ENCODE peak calls at places on chromosomes 2 and 18, in seven cellular contexts. B is effector memory CD4-positive, alpha-beta T cell; O is Jurkat, Clone E6-1; E is spleen; K is iPS DF 6.9; R is aorta; M is adipocyte. T is an unnamed sample.

GRCh38 chr2:234422895-234423505 is 73.9 kb downstream of the ARL4C start:
- DNase-seq in B (peak; percentile 73), O (peak; percentile 78), E (peak; percentile 83), K (no peak), R (no peak), M (no peak), T (no peak)

GRCh38 chr2:177394622-177395021 is 2.0 kb downstream of the AGPS start:
- DNase-seq in B (no peak), O (no peak), E (no peak), K (no peak), R (no peak), M (no peak), T (no peak)

GRCh38 chr18:68215931-68216330 is 499.0 kb downstream of the TMX3 start:
- DNase-seq in B (no peak), O (no peak), E (no peak), K (no peak), R (no peak), M (peak; percentile 73), T (peak; percentile 87)

GRCh38 chr2:11112870-11113428 is 42.3 kb upstream of the SLC66A3 start:
- DNase-seq in B (no peak), O (no peak), E (no peak), K (no peak), R (no peak), M (no peak), T (no peak)

GRCh38 chr2:28438532-28439063 is 45.9 kb downstream of the FOSL2 start:
- DNase-seq in B (no peak), O (no peak), E (no peak), K (no peak), R (no peak), M (no peak), T (no peak)

GRCh38 chr2:64402876-64403275 is 51.1 kb upstream of the LGALSL start:
- DNase-seq in B (no peak), O (no peak), E (no peak), K (no peak), R (no peak), M (peak; percentile 10), T (no peak)

GRCh38 chr2:3595985-3596384 is 1.1 kb downstream of the COLEC11 start:
- DNase-seq in B (no peak), O (no peak), E (no peak), K (no peak), R (peak; percentile 26), M (no peak), T (no peak)

GRCh38 chr2:11045294-11045693 is 110.0 kb upstream of the SLC66A3 start:
- DNase-seq in B (no peak), O (no peak), E (no peak), K (no peak), R (no peak), M (no peak), T (no peak)

GRCh38 chr2:177106212-177106611 is 106.4 kb upstream of the HNRNPA3 start:
- DNase-seq in B (no peak), O (peak; percentile 15), E (no peak), K (no peak), R (no peak), M (no peak), T (no peak)

GRCh38 chr2:118752762-118753429 is 94.6 kb downstream of the EN1 start:
- DNase-seq in B (no peak), O (no peak), E (no peak), K (no peak), R (no peak), M (no peak), T (no peak)

GRCh38 chr2:181566643-181567042 is 90.3 kb downstream of the CERKL start:
- DNase-seq in B (no peak), O (no peak), E (no peak), K (no peak), R (no peak), M (no peak), T (no peak)

GRCh38 chr2:71536311-71536710 is 83.0 kb downstream of the DYSF start:
- DNase-seq in B (no peak), O (no peak), E (no peak), K (no peak), R (peak; percentile 67), M (peak; percentile 34), T (peak; percentile 90)

GRCh38 chr2:231622963-231623362 is 30.3 kb downstream of the TEX44 start:
- DNase-seq in B (no peak), O (no peak), E (no peak), K (no peak), R (no peak), M (no peak), T (no peak)

GRCh38 chr2:148416248-148416647 is 228.3 kb upstream of the EPC2 start:
- DNase-seq in B (no peak), O (no peak), E (no peak), K (no peak), R (no peak), M (no peak), T (no peak)

GRCh38 chr2:158962074-158962473 is 6.4 kb upstream of the TANC1 start:
- DNase-seq in B (no peak), O (no peak), E (no peak), K (no peak), R (no peak), M (no peak), T (no peak)

GRCh38 chr2:181285116-181285515 is 172.1 kb upstream of the ITGA4 start:
- DNase-seq in B (no peak), O (no peak), E (no peak), K (no peak), R (no peak), M (no peak), T (no peak)

GRCh38 chr2:144510206-144510991 is 9.5 kb downstream of the ZEB2 start:
- DNase-seq in B (no peak), O (no peak), E (no peak), K (no peak), R (no peak), M (no peak), T (peak; percentile 73)

GRCh38 chr2:198807131-198807530 is 650.6 kb downstream of the SATB2 start:
- DNase-seq in B (no peak), O (no peak), E (no peak), K (no peak), R (no peak), M (peak; percentile 33), T (peak; percentile 52)

GRCh38 chr2:31420936-31421335 is 6.4 kb upstream of the XDH start:
- DNase-seq in B (no peak), O (no peak), E (no peak), K (no peak), R (no peak), M (peak; percentile 11), T (peak; percentile 40)

GRCh38 chr2:212005077-212005671 is 533.4 kb downstream of the ERBB4 start:
- DNase-seq in B (no peak), O (peak; percentile 3), E (no peak), K (peak; percentile 7), R (no peak), M (peak; percentile 74), T (peak; percentile 10)

GRCh38 chr2:173653427-173653795 is 298.7 kb downstream of the CDCA7 start:
- DNase-seq in B (no peak), O (no peak), E (no peak), K (no peak), R (no peak), M (no peak), T (no peak)

GRCh38 chr2:69578201-69578555 is 65.4 kb downstream of the AAK1 start:
- DNase-seq in B (no peak), O (no peak), E (no peak), K (no peak), R (no peak), M (no peak), T (no peak)

GRCh38 chr2:190382851-190383250 is 25.3 kb upstream of the MFSD6 start:
- DNase-seq in B (no peak), O (peak; percentile 66), E (no peak), K (no peak), R (no peak), M (peak; percentile 31), T (peak; percentile 29)

GRCh38 chr2:159996792-159997546 is 65.4 kb downstream of the PLA2R1 start:
- DNase-seq in B (no peak), O (no peak), E (no peak), K (no peak), R (no peak), M (peak; percentile 81), T (peak; percentile 74)

DNA sequence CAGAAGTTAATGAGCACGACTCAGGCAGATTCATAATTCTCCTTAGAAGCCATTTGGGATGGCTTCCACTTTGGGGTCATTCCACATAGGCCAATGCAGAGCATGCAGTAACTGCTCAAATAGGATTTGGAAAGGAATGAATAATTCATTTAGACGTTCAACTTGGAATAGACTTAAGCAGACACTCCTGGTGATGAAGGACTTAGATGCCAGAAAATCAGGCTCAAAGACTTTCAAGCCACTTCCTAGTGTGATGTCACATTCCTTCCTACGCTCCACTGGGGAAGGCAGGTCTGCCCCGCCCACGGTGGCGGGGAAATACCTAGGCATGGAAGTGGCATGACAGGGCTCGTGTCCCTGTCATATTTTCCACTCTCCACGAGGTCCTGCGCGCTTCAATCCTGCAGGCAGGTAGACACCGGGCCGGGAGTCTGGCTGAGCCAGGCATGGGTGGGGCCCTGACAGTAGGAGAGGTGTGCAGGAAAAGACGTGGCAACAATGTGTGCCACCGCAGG is at the start of gene IL1RL2:
- DNase-seq in B (no peak), O (no peak), E (no peak), K (no peak), R (no peak), M (no peak), T (no peak)
- H3K4me3 ChIP-seq in B (peak within 1 kb of the TSS; percentile 45), O (no peak within 1 kb of the TSS), E (peak within 1 kb of the TSS; percentile 18), K (peak within 1 kb of the TSS; percentile 13), R (peak within 1 kb of the TSS; percentile 34), M (peak within 1 kb of the TSS; percentile 82), T (peak within 1 kb of the TSS; percentile 72)

GRCh38 chr2:27261241-27261925 is 1.5 kb downstream of the SLC30A3 start:
- DNase-seq in B (no peak), O (no peak), E (no peak), K (no peak), R (no peak), M (no peak), T (no peak)
- H3K4me3 ChIP-seq in B (peak overlapping the region; percentile 66), O (no peak overlapping the region), E (no peak overlapping the region), K (peak overlapping the region; percentile 81), R (no peak overlapping the region), M (no peak overlapping the region), T (no peak overlapping the region)

GRCh38 chr2:153071090-153071489 is 352.7 kb downstream of the ARL6IP6 start:
- DNase-seq in B (no peak), O (no peak), E (no peak), K (no peak), R (no peak), M (no peak), T (no peak)

GRCh38 chr2:153074207-153074606 is 355.8 kb downstream of the ARL6IP6 start:
- DNase-seq in B (no peak), O (no peak), E (no peak), K (no peak), R (no peak), M (no peak), T (no peak)

GRCh38 chr2:153068067-153068466 is 349.6 kb downstream of the ARL6IP6 start:
- DNase-seq in B (no peak), O (no peak), E (no peak), K (no peak), R (no peak), M (no peak), T (no peak)

GRCh38 chr2:153068915-153069314 is 350.5 kb downstream of the ARL6IP6 start:
- DNase-seq in B (no peak), O (no peak), E (no peak), K (no peak), R (no peak), M (no peak), T (no peak)

GRCh38 chr2:153072077-153072476 is 353.7 kb downstream of the ARL6IP6 start:
- DNase-seq in B (no peak), O (no peak), E (no peak), K (no peak), R (no peak), M (no peak), T (no peak)
- H3K4me3 ChIP-seq in B (no peak overlapping the region), O (no peak overlapping the region), E (no peak overlapping the region), K (no peak overlapping the region), R (no peak overlapping the region), M (no peak overlapping the region), T (no peak overlapping the region)

GRCh38 chr18:79071037-79071960 is 2.1 kb downstream of the ATP9B start:
- DNase-seq in B (no peak), O (no peak), E (no peak), K (no peak), R (no peak), M (no peak), T (no peak)
- H3K4me3 ChIP-seq in B (no peak overlapping the region), O (no peak overlapping the region), E (no peak overlapping the region), K (no peak overlapping the region), R (no peak overlapping the region), M (peak overlapping the region; percentile 84), T (no peak overlapping the region)

T was measured in AG10803.